ENCODE peak calls at places on chromosomes 1 and 21, in ten cellular contexts. One of them, this sample, is unnamed.

GRCh38 chr21:34722684-34723300 is 54.0 kb downstream of the CLIC6 start:
- DNase-seq in NCI-H446 treated with DMSO at 0.1 percent for 48 hours: no peak
- DNase-seq in NCI-H2081: no peak
- DNase-seq in GM23248: no peak
- DNase-seq in choroid plexus epithelial cell: no peak
- DNase-seq in brain microvascular endothelial cell: no peak
- DNase-seq in activated effector memory CD4-positive, alpha-beta T cell treated with Interleukin-2 at 50 U/mL for 16 hours: no peak
- DNase-seq in left kidney: no peak
- DNase-seq in NCI-H1105: no peak
- DNase-seq in NCI-H2227 treated with DMSO at 0.1 percent for 48 hours: no peak
- DNase-seq in this sample: peak; percentile 37

GRCh38 chr1:43274125-43274803 is 4.5 kb downstream of the TMEM125 start:
- DNase-seq in NCI-H1105: no peak
- DNase-seq in NCI-H2081: peak; percentile 23
- DNase-seq in activated effector memory CD4-positive, alpha-beta T cell treated with Interleukin-2 at 50 U/mL for 16 hours: peak; percentile 14
- DNase-seq in brain microvascular endothelial cell: peak; percentile 9
- DNase-seq in NCI-H446 treated with DMSO at 0.1 percent for 48 hours: no peak
- DNase-seq in GM23248: peak; percentile 54
- DNase-seq in choroid plexus epithelial cell: peak; percentile 56
- DNase-seq in left kidney: no peak
- DNase-seq in NCI-H2227 treated with DMSO at 0.1 percent for 48 hours: no peak
- DNase-seq in this sample: no peak

GRCh38 chr1:12019858-12020509 is 686 bp downstream of the MIIP start:
- DNase-seq in choroid plexus epithelial cell: peak; percentile 34
- DNase-seq in brain microvascular endothelial cell: no peak
- DNase-seq in NCI-H2081: no peak
- DNase-seq in NCI-H446 treated with DMSO at 0.1 percent for 48 hours: no peak
- DNase-seq in left kidney: peak; percentile 49
- DNase-seq in activated effector memory CD4-positive, alpha-beta T cell treated with Interleukin-2 at 50 U/mL for 16 hours: no peak
- DNase-seq in NCI-H2227 treated with DMSO at 0.1 percent for 48 hours: no peak
- DNase-seq in GM23248: peak; percentile 32
- DNase-seq in NCI-H1105: no peak
- DNase-seq in this sample: no peak

GRCh38 chr1:196114193-196114592 is 494.0 kb downstream of the KCNT2 start:
- DNase-seq in GM23248: peak; percentile 66
- DNase-seq in activated effector memory CD4-positive, alpha-beta T cell treated with Interleukin-2 at 50 U/mL for 16 hours: no peak
- DNase-seq in brain microvascular endothelial cell: peak; percentile 37
- DNase-seq in NCI-H1105: no peak
- DNase-seq in left kidney: no peak
- DNase-seq in NCI-H2227 treated with DMSO at 0.1 percent for 48 hours: no peak
- DNase-seq in NCI-H446 treated with DMSO at 0.1 percent for 48 hours: no peak
- DNase-seq in choroid plexus epithelial cell: peak; percentile 69
- DNase-seq in NCI-H2081: no peak
- DNase-seq in this sample: no peak

GRCh38 chr1:159090566-159091546 is 14.3 kb upstream of the AIM2 start:
- DNase-seq in choroid plexus epithelial cell: peak; percentile 54
- DNase-seq in GM23248: peak; percentile 61
- DNase-seq in NCI-H446 treated with DMSO at 0.1 percent for 48 hours: no peak
- DNase-seq in NCI-H2227 treated with DMSO at 0.1 percent for 48 hours: no peak
- DNase-seq in NCI-H2081: no peak
- DNase-seq in activated effector memory CD4-positive, alpha-beta T cell treated with Interleukin-2 at 50 U/mL for 16 hours: no peak
- DNase-seq in brain microvascular endothelial cell: no peak
- DNase-seq in left kidney: no peak
- DNase-seq in NCI-H1105: no peak
- DNase-seq in this sample: no peak

GRCh38 chr1:160189649-160190625 is at the start of gene CASQ1:
- DNase-seq in NCI-H1105: no peak
- DNase-seq in brain microvascular endothelial cell: no peak
- DNase-seq in NCI-H2227 treated with DMSO at 0.1 percent for 48 hours: no peak
- DNase-seq in GM23248: peak; percentile 64
- DNase-seq in NCI-H2081: no peak
- DNase-seq in left kidney: no peak
- DNase-seq in activated effector memory CD4-positive, alpha-beta T cell treated with Interleukin-2 at 50 U/mL for 16 hours: no peak
- DNase-seq in NCI-H446 treated with DMSO at 0.1 percent for 48 hours: peak; percentile 39
- DNase-seq in choroid plexus epithelial cell: no peak
- DNase-seq in this sample: no peak

GRCh38 chr1:238642231-238642630 is 744.1 kb upstream of the CHRM3 start:
- DNase-seq in NCI-H1105: no peak
- DNase-seq in brain microvascular endothelial cell: peak; percentile 49
- DNase-seq in NCI-H2227 treated with DMSO at 0.1 percent for 48 hours: no peak
- DNase-seq in left kidney: peak; percentile 49
- DNase-seq in NCI-H2081: no peak
- DNase-seq in NCI-H446 treated with DMSO at 0.1 percent for 48 hours: no peak
- DNase-seq in GM23248: peak; percentile 48
- DNase-seq in activated effector memory CD4-positive, alpha-beta T cell treated with Interleukin-2 at 50 U/mL for 16 hours: no peak
- DNase-seq in choroid plexus epithelial cell: no peak
- DNase-seq in this sample: no peak

GRCh38 chr1:172549621-172550280 is 16.8 kb downstream of the SUCO start:
- DNase-seq in NCI-H446 treated with DMSO at 0.1 percent for 48 hours: no peak
- DNase-seq in activated effector memory CD4-positive, alpha-beta T cell treated with Interleukin-2 at 50 U/mL for 16 hours: no peak
- DNase-seq in choroid plexus epithelial cell: peak; percentile 45
- DNase-seq in GM23248: peak; percentile 54
- DNase-seq in NCI-H2081: no peak
- DNase-seq in brain microvascular endothelial cell: no peak
- DNase-seq in NCI-H2227 treated with DMSO at 0.1 percent for 48 hours: no peak
- DNase-seq in NCI-H1105: no peak
- DNase-seq in left kidney: no peak
- DNase-seq in this sample: no peak

GRCh38 chr1:220734571-220735326 is 13.4 kb upstream of the MTARC2 start:
- DNase-seq in choroid plexus epithelial cell: peak; percentile 91
- DNase-seq in GM23248: peak; percentile 72
- DNase-seq in NCI-H446 treated with DMSO at 0.1 percent for 48 hours: no peak
- DNase-seq in brain microvascular endothelial cell: peak; percentile 60
- DNase-seq in left kidney: no peak
- DNase-seq in activated effector memory CD4-positive, alpha-beta T cell treated with Interleukin-2 at 50 U/mL for 16 hours: no peak
- DNase-seq in NCI-H1105: no peak
- DNase-seq in NCI-H2227 treated with DMSO at 0.1 percent for 48 hours: peak; percentile 31
- DNase-seq in NCI-H2081: no peak
- DNase-seq in this sample: no peak

GRCh38 chr21:46454634-46455390 is 3.9 kb upstream of the DIP2A start:
- DNase-seq in GM23248: peak; percentile 21
- DNase-seq in left kidney: no peak
- DNase-seq in activated effector memory CD4-positive, alpha-beta T cell treated with Interleukin-2 at 50 U/mL for 16 hours: no peak
- DNase-seq in NCI-H2081: no peak
- DNase-seq in choroid plexus epithelial cell: no peak
- DNase-seq in NCI-H1105: no peak
- DNase-seq in brain microvascular endothelial cell: no peak
- DNase-seq in NCI-H2227 treated with DMSO at 0.1 percent for 48 hours: no peak
- DNase-seq in NCI-H446 treated with DMSO at 0.1 percent for 48 hours: no peak
- DNase-seq in this sample: no peak

GRCh38 chr1:43822040-43822439 is 111.6 kb upstream of the ARTN start:
- DNase-seq in GM23248: peak; percentile 98
- DNase-seq in NCI-H1105: no peak
- DNase-seq in left kidney: no peak
- DNase-seq in choroid plexus epithelial cell: peak; percentile 75
- DNase-seq in NCI-H2227 treated with DMSO at 0.1 percent for 48 hours: no peak
- DNase-seq in NCI-H446 treated with DMSO at 0.1 percent for 48 hours: peak; percentile 12
- DNase-seq in activated effector memory CD4-positive, alpha-beta T cell treated with Interleukin-2 at 50 U/mL for 16 hours: no peak
- DNase-seq in NCI-H2081: no peak
- DNase-seq in brain microvascular endothelial cell: peak; percentile 72
- DNase-seq in this sample: no peak

GRCh38 chr1:5659606-5660005 is 332.6 kb downstream of the NPHP4 start:
- DNase-seq in NCI-H1105: no peak
- DNase-seq in brain microvascular endothelial cell: no peak
- DNase-seq in GM23248: no peak
- DNase-seq in NCI-H2081: no peak
- DNase-seq in NCI-H446 treated with DMSO at 0.1 percent for 48 hours: no peak
- DNase-seq in choroid plexus epithelial cell: no peak
- DNase-seq in activated effector memory CD4-positive, alpha-beta T cell treated with Interleukin-2 at 50 U/mL for 16 hours: no peak
- DNase-seq in NCI-H2227 treated with DMSO at 0.1 percent for 48 hours: no peak
- DNase-seq in left kidney: no peak
- DNase-seq in this sample: no peak

GRCh38 chr1:33005812-33006465 is 30.7 kb downstream of the AK2 start:
- DNase-seq in left kidney: no peak
- DNase-seq in NCI-H446 treated with DMSO at 0.1 percent for 48 hours: no peak
- DNase-seq in NCI-H2081: no peak
- DNase-seq in activated effector memory CD4-positive, alpha-beta T cell treated with Interleukin-2 at 50 U/mL for 16 hours: no peak
- DNase-seq in GM23248: no peak
- DNase-seq in choroid plexus epithelial cell: peak; percentile 51
- DNase-seq in NCI-H1105: no peak
- DNase-seq in NCI-H2227 treated with DMSO at 0.1 percent for 48 hours: no peak
- DNase-seq in brain microvascular endothelial cell: peak; percentile 55
- DNase-seq in this sample: no peak

GRCh38 chr1:241323510-241323909 is 33.5 kb downstream of the RGS7 start:
- DNase-seq in NCI-H446 treated with DMSO at 0.1 percent for 48 hours: no peak
- DNase-seq in NCI-H1105: no peak
- DNase-seq in brain microvascular endothelial cell: peak; percentile 57
- DNase-seq in activated effector memory CD4-positive, alpha-beta T cell treated with Interleukin-2 at 50 U/mL for 16 hours: no peak
- DNase-seq in left kidney: peak; percentile 87
- DNase-seq in NCI-H2227 treated with DMSO at 0.1 percent for 48 hours: no peak
- DNase-seq in NCI-H2081: no peak
- DNase-seq in GM23248: peak; percentile 56
- DNase-seq in choroid plexus epithelial cell: peak; percentile 43
- DNase-seq in this sample: no peak

GRCh38 chr1:113849072-113849471 is 22.4 kb downstream of the PTPN22 start:
- DNase-seq in NCI-H446 treated with DMSO at 0.1 percent for 48 hours: no peak
- DNase-seq in NCI-H2227 treated with DMSO at 0.1 percent for 48 hours: no peak
- DNase-seq in NCI-H1105: no peak
- DNase-seq in NCI-H2081: no peak
- DNase-seq in activated effector memory CD4-positive, alpha-beta T cell treated with Interleukin-2 at 50 U/mL for 16 hours: no peak
- DNase-seq in brain microvascular endothelial cell: no peak
- DNase-seq in choroid plexus epithelial cell: no peak
- DNase-seq in GM23248: no peak
- DNase-seq in left kidney: no peak
- DNase-seq in this sample: no peak

GRCh38 chr21:42300045-42300583 is 15.1 kb downstream of the TFF3 start:
- DNase-seq in NCI-H446 treated with DMSO at 0.1 percent for 48 hours: no peak
- DNase-seq in NCI-H1105: no peak
- DNase-seq in activated effector memory CD4-positive, alpha-beta T cell treated with Interleukin-2 at 50 U/mL for 16 hours: no peak
- DNase-seq in left kidney: no peak
- DNase-seq in GM23248: no peak
- DNase-seq in choroid plexus epithelial cell: no peak
- DNase-seq in NCI-H2227 treated with DMSO at 0.1 percent for 48 hours: no peak
- DNase-seq in brain microvascular endothelial cell: no peak
- DNase-seq in NCI-H2081: no peak
- DNase-seq in this sample: no peak

GRCh38 chr1:75937034-75937433 is 4.8 kb upstream of the ASB17 start:
- DNase-seq in left kidney: no peak
- DNase-seq in NCI-H446 treated with DMSO at 0.1 percent for 48 hours: no peak
- DNase-seq in activated effector memory CD4-positive, alpha-beta T cell treated with Interleukin-2 at 50 U/mL for 16 hours: no peak
- DNase-seq in brain microvascular endothelial cell: no peak
- DNase-seq in choroid plexus epithelial cell: peak; percentile 33
- DNase-seq in GM23248: peak; percentile 45
- DNase-seq in NCI-H2227 treated with DMSO at 0.1 percent for 48 hours: no peak
- DNase-seq in NCI-H1105: no peak
- DNase-seq in NCI-H2081: no peak
- DNase-seq in this sample: no peak

GRCh38 chr1:79679916-79680315 is 673.4 kb upstream of the ADGRL4 start:
- DNase-seq in NCI-H2081: no peak
- DNase-seq in GM23248: no peak
- DNase-seq in brain microvascular endothelial cell: no peak
- DNase-seq in choroid plexus epithelial cell: no peak
- DNase-seq in activated effector memory CD4-positive, alpha-beta T cell treated with Interleukin-2 at 50 U/mL for 16 hours: no peak
- DNase-seq in NCI-H1105: no peak
- DNase-seq in left kidney: no peak
- DNase-seq in NCI-H446 treated with DMSO at 0.1 percent for 48 hours: no peak
- DNase-seq in NCI-H2227 treated with DMSO at 0.1 percent for 48 hours: no peak
- DNase-seq in this sample: no peak

GRCh38 chr1:116769561-116769977 is 15.3 kb downstream of the CD2 start:
- DNase-seq in NCI-H446 treated with DMSO at 0.1 percent for 48 hours: no peak
- DNase-seq in NCI-H2081: no peak
- DNase-seq in NCI-H2227 treated with DMSO at 0.1 percent for 48 hours: no peak
- DNase-seq in left kidney: no peak
- DNase-seq in activated effector memory CD4-positive, alpha-beta T cell treated with Interleukin-2 at 50 U/mL for 16 hours: peak; percentile 66
- DNase-seq in NCI-H1105: no peak
- DNase-seq in choroid plexus epithelial cell: peak; percentile 28
- DNase-seq in GM23248: peak; percentile 53
- DNase-seq in brain microvascular endothelial cell: peak; percentile 32
- DNase-seq in this sample: no peak

GRCh38 chr21:36022704-36023103 is 37.6 kb downstream of the SETD4 start:
- DNase-seq in choroid plexus epithelial cell: no peak
- DNase-seq in brain microvascular endothelial cell: no peak
- DNase-seq in left kidney: no peak
- DNase-seq in NCI-H446 treated with DMSO at 0.1 percent for 48 hours: no peak
- DNase-seq in NCI-H2227 treated with DMSO at 0.1 percent for 48 hours: no peak
- DNase-seq in GM23248: no peak
- DNase-seq in activated effector memory CD4-positive, alpha-beta T cell treated with Interleukin-2 at 50 U/mL for 16 hours: no peak
- DNase-seq in NCI-H2081: no peak
- DNase-seq in NCI-H1105: no peak
- DNase-seq in this sample: no peak

GRCh38 chr1:192485692-192486436 is 89.7 kb upstream of the RGS1 start:
- DNase-seq in NCI-H2081: no peak
- DNase-seq in NCI-H2227 treated with DMSO at 0.1 percent for 48 hours: no peak
- DNase-seq in GM23248: peak; percentile 94
- DNase-seq in activated effector memory CD4-positive, alpha-beta T cell treated with Interleukin-2 at 50 U/mL for 16 hours: no peak
- DNase-seq in left kidney: peak; percentile 18
- DNase-seq in NCI-H446 treated with DMSO at 0.1 percent for 48 hours: peak; percentile 43
- DNase-seq in brain microvascular endothelial cell: peak; percentile 92
- DNase-seq in NCI-H1105: no peak
- DNase-seq in choroid plexus epithelial cell: peak; percentile 99
- DNase-seq in this sample: no peak

GRCh38 chr1:63592536-63593302 is 492 bp upstream of the PGM1 start:
- DNase-seq in activated effector memory CD4-positive, alpha-beta T cell treated with Interleukin-2 at 50 U/mL for 16 hours: no peak
- DNase-seq in NCI-H2227 treated with DMSO at 0.1 percent for 48 hours: peak; percentile 40
- DNase-seq in NCI-H1105: no peak
- DNase-seq in brain microvascular endothelial cell: no peak
- DNase-seq in choroid plexus epithelial cell: peak; percentile 46
- DNase-seq in NCI-H446 treated with DMSO at 0.1 percent for 48 hours: no peak
- DNase-seq in left kidney: no peak
- DNase-seq in NCI-H2081: no peak
- DNase-seq in GM23248: peak; percentile 38
- DNase-seq in this sample: no peak

GRCh38 chr1:77639056-77639455 is 43.4 kb downstream of the ZZZ3 start:
- DNase-seq in NCI-H1105: no peak
- DNase-seq in choroid plexus epithelial cell: peak; percentile 21
- DNase-seq in NCI-H2227 treated with DMSO at 0.1 percent for 48 hours: no peak
- DNase-seq in NCI-H2081: no peak
- DNase-seq in activated effector memory CD4-positive, alpha-beta T cell treated with Interleukin-2 at 50 U/mL for 16 hours: no peak
- DNase-seq in GM23248: peak; percentile 67
- DNase-seq in NCI-H446 treated with DMSO at 0.1 percent for 48 hours: no peak
- DNase-seq in brain microvascular endothelial cell: no peak
- DNase-seq in left kidney: no peak
- DNase-seq in this sample: no peak

GRCh38 chr1:55124470-55124869 is 85.1 kb downstream of the PCSK9 start:
- DNase-seq in activated effector memory CD4-positive, alpha-beta T cell treated with Interleukin-2 at 50 U/mL for 16 hours: no peak
- DNase-seq in brain microvascular endothelial cell: no peak
- DNase-seq in GM23248: no peak
- DNase-seq in NCI-H2227 treated with DMSO at 0.1 percent for 48 hours: no peak
- DNase-seq in NCI-H1105: no peak
- DNase-seq in left kidney: no peak
- DNase-seq in choroid plexus epithelial cell: no peak
- DNase-seq in NCI-H2081: no peak
- DNase-seq in NCI-H446 treated with DMSO at 0.1 percent for 48 hours: no peak
- DNase-seq in this sample: no peak

GRCh38 chr1:39981957-39982356 is 27.0 kb downstream of the MFSD2A start:
- DNase-seq in activated effector memory CD4-positive, alpha-beta T cell treated with Interleukin-2 at 50 U/mL for 16 hours: no peak
- DNase-seq in NCI-H2227 treated with DMSO at 0.1 percent for 48 hours: no peak
- DNase-seq in choroid plexus epithelial cell: peak; percentile 90
- DNase-seq in NCI-H2081: no peak
- DNase-seq in NCI-H446 treated with DMSO at 0.1 percent for 48 hours: no peak
- DNase-seq in brain microvascular endothelial cell: peak; percentile 86
- DNase-seq in NCI-H1105: no peak
- DNase-seq in left kidney: no peak
- DNase-seq in GM23248: peak; percentile 94
- DNase-seq in this sample: no peak

GRCh38 chr1:179742717-179743678 is at the start of gene FAM163A:
- DNase-seq in GM23248: no peak
- DNase-seq in NCI-H2081: no peak
- DNase-seq in brain microvascular endothelial cell: no peak
- DNase-seq in activated effector memory CD4-positive, alpha-beta T cell treated with Interleukin-2 at 50 U/mL for 16 hours: no peak
- DNase-seq in NCI-H1105: peak; percentile 36
- DNase-seq in left kidney: peak; percentile 66
- DNase-seq in NCI-H446 treated with DMSO at 0.1 percent for 48 hours: no peak
- DNase-seq in choroid plexus epithelial cell: no peak
- DNase-seq in NCI-H2227 treated with DMSO at 0.1 percent for 48 hours: no peak
- DNase-seq in this sample: no peak